ENCODE peak calls at places on chromosomes 11 and 22, in eight cellular contexts. N is CD8-positive, alpha-beta memory T cell; Y is upper lobe of right lung; A is globus pallidus; T is fibroblast of mammary gland; L is tibial artery; H is left cardiac atrium; J is NCI-H345. P is an unnamed sample.

GRCh38 chr11:27317751-27318150 is 45.3 kb downstream of the CCDC34 start:
- DNase-seq in A (no peak), N (no peak), H (no peak), T (peak; percentile 78), L (no peak), Y (no peak), J (no peak), P (no peak)

GRCh38 chr11:115493905-115494304 is 10.3 kb downstream of the CADM1 start:
- DNase-seq in T (no peak), A (no peak), H (no peak), L (no peak), J (no peak), N (no peak), Y (no peak), P (no peak)

GRCh38 chr22:49807780-49808708 is 19.6 kb downstream of the BRD1 start:
- DNase-seq in H (no peak), N (no peak), J (no peak), T (no peak), Y (no peak), L (no peak), A (no peak), P (no peak)

GRCh38 chr22:41910050-41910598 is 4.8 kb downstream of the SHISA8 start:
- DNase-seq in T (no peak), H (no peak), J (no peak), L (no peak), N (peak; percentile 14), Y (no peak), A (no peak), P (no peak)

GRCh38 chr22:25896098-25896497 is 154.1 kb downstream of the MYO18B start:
- DNase-seq in H (no peak), T (no peak), Y (no peak), N (no peak), J (no peak), L (no peak), A (no peak), P (no peak)

GRCh38 chr11:12884751-12885318 is 124.3 kb upstream of the RASSF10 start:
- DNase-seq in H (no peak), T (no peak), J (no peak), Y (no peak), L (no peak), A (no peak), N (no peak), P (no peak)

GRCh38 chr11:73236879-73237278 is 18.8 kb downstream of the P2RY2 start:
- DNase-seq in N (no peak), A (no peak), H (peak; percentile 68), J (peak; percentile 29), L (peak; percentile 4), Y (peak; percentile 68), T (peak; percentile 44), P (no peak)

GRCh38 chr22:24433868-24434471 is 6.6 kb downstream of the ADORA2A start:
- DNase-seq in J (no peak), N (peak; percentile 34), L (peak; percentile 63), A (no peak), T (peak; percentile 63), Y (peak; percentile 55), H (no peak), P (no peak)

GRCh38 chr11:67468056-67468455 is 995 bp downstream of the TMEM134 start:
- DNase-seq in T (no peak), H (no peak), N (no peak), A (no peak), L (peak; percentile 83), J (peak; percentile 19), Y (peak; percentile 92), P (no peak)

GRCh38 chr11:101915811-101916291 is 471 bp downstream of the ANGPTL5 start:
- DNase-seq in A (peak; percentile 50), L (no peak), N (no peak), H (no peak), J (peak; percentile 31), T (peak; percentile 89), Y (no peak), P (no peak)

GRCh38 chr22:26461188-26461810 is 22.3 kb downstream of the HPS4 start:
- DNase-seq in N (peak; percentile 21), Y (no peak), H (peak; percentile 66), A (peak; percentile 16), J (peak; percentile 22), L (peak; percentile 65), T (peak; percentile 50), P (peak; percentile 9)

GRCh38 chr22:19930537-19931486 is 10.8 kb upstream of the COMT start:
- DNase-seq in Y (no peak), L (no peak), H (no peak), A (no peak), T (no peak), N (no peak), J (no peak), P (no peak)

GRCh38 chr11:60305906-60306619 is 21.0 kb upstream of the MS4A6E start:
- DNase-seq in A (no peak), H (no peak), J (no peak), N (no peak), Y (no peak), L (no peak), T (no peak), P (no peak)

GRCh38 chr22:46103181-46103580 is 47.1 kb upstream of the PPARA start:
- DNase-seq in T (no peak), N (no peak), A (no peak), J (no peak), L (no peak), Y (no peak), H (no peak), P (no peak)

GRCh38 chr22:23218867-23219251 is 38.5 kb downstream of the BCR start:
- DNase-seq in Y (peak; percentile 90), A (no peak), N (no peak), J (peak; percentile 17), H (peak; percentile 59), T (no peak), L (no peak), P (no peak)

GRCh38 chr11:41612415-41612814 is 153.0 kb upstream of the LRRC4C start:
- DNase-seq in T (no peak), L (no peak), N (no peak), H (no peak), Y (no peak), A (peak; percentile 8), J (no peak), P (no peak)

GRCh38 chr11:129348813-129349212 is 26.8 kb upstream of the BARX2 start:
- DNase-seq in A (no peak), N (no peak), L (no peak), Y (no peak), J (no peak), T (no peak), H (no peak), P (no peak)

GRCh38 chr11:10727259-10727851 is 23.7 kb upstream of the CTR9 start:
- DNase-seq in N (no peak), T (peak; percentile 53), Y (no peak), L (no peak), A (no peak), J (no peak), H (no peak), P (no peak)

GRCh38 chr11:119489087-119489486 is 66.1 kb upstream of the THY1 start:
- DNase-seq in Y (no peak), A (no peak), H (no peak), L (peak; percentile 32), T (no peak), J (no peak), N (no peak), P (no peak)

GRCh38 chr11:20110908-20111669 is 49.2 kb downstream of the DBX1 start:
- DNase-seq in H (no peak), Y (no peak), T (peak; percentile 97), J (peak; percentile 68), A (no peak), N (peak; percentile 6), L (no peak), P (peak; percentile 77)